ENCODE peak calls at places on chromosomes 13 and 19, in nine cellular contexts. V is Caco-2, Z is retinal pigment epithelial cell, B is OCI-LY7, K is HL-60, P is lower leg skin, E is adrenal gland, F is epithelial cell of esophagus, G is MM.1S. L is an unnamed sample.

GRCh38 chr19:35328851-35329285 is at the start of gene CD22:
- DNase-seq in E (no peak), G (no peak), P (no peak), F (no peak), V (no peak), B (peak), K (no peak), Z (no peak), L (peak)

GRCh38 chr13:29589967-29590366 is 5.5 kb downstream of the SLC7A1 start:
- DNase-seq in G (no peak), E (no peak), V (no peak), Z (no peak), F (no peak), P (no peak), K (no peak), B (no peak), L (no peak)

GRCh38 chr13:113881614-113882265 is 17.9 kb upstream of the GAS6 start:
- DNase-seq in F (peak), Z (no peak), K (no peak), B (no peak), P (peak), E (no peak), V (no peak), G (peak), L (no peak)

GRCh38 chr13:107185889-107186288 is 618.0 kb upstream of the ARGLU1 start:
- DNase-seq in G (no peak), B (no peak), Z (no peak), V (no peak), P (no peak), F (no peak), E (no peak), K (no peak), L (no peak)

GRCh38 chr19:5058456-5059190 is 89.7 kb downstream of the KDM4B start:
- DNase-seq in B (no peak), K (no peak), E (no peak), V (no peak), P (no peak), G (no peak), F (peak), Z (no peak), L (no peak)

GRCh38 chr19:4575978-4576933 is 16.8 kb upstream of the SEMA6B start:
- DNase-seq in P (peak), G (peak), E (peak), V (peak), B (peak), F (peak), K (no peak), Z (no peak), L (peak)

GRCh38 chr19:17264641-17264979 is at the start of gene USHBP1:
- DNase-seq in K (no peak), G (no peak), E (no peak), Z (no peak), F (no peak), V (no peak), B (peak), P (no peak), L (no peak)

GRCh38 chr13:50549221-50549942 is 294.1 kb downstream of the DLEU7 start:
- DNase-seq in G (no peak), K (no peak), P (no peak), V (no peak), Z (no peak), B (no peak), E (no peak), F (no peak), L (no peak)

GRCh38 chr19:13849277-13849676 is 27.7 kb upstream of the NANOS3 start:
- DNase-seq in Z (no peak), K (no peak), B (no peak), P (no peak), G (no peak), F (no peak), V (no peak), E (no peak), L (no peak)

GRCh38 chr13:104206450-104207044 is 1140.3 kb upstream of the SLC10A2 start:
- DNase-seq in G (no peak), P (no peak), K (no peak), Z (no peak), B (no peak), F (no peak), V (no peak), E (no peak), L (no peak)

GRCh38 chr13:90640976-90641375 is 706.5 kb upstream of the MIR17HG start:
- DNase-seq in B (no peak), E (no peak), V (no peak), Z (no peak), K (no peak), P (no peak), G (no peak), F (peak), L (no peak)

GRCh38 chr19:13920940-13921744 is 15.1 kb downstream of the CC2D1A start:
- DNase-seq in K (peak), Z (no peak), V (peak), G (peak), E (peak), B (peak), P (no peak), F (peak), L (peak)

GRCh38 chr13:94886191-94886590 is 173.8 kb upstream of the SOX21 start:
- DNase-seq in F (no peak), E (no peak), G (no peak), V (no peak), Z (peak), B (no peak), K (no peak), P (no peak), L (no peak)

GRCh38 chr13:113110048-113110851 is 4.7 kb downstream of the F7 start:
- DNase-seq in G (no peak), Z (no peak), K (no peak), P (no peak), V (peak), B (no peak), E (no peak), F (no peak), L (no peak)

GRCh38 chr13:42899266-42899665 is 92.8 kb downstream of the EPSTI1 start:
- DNase-seq in P (no peak), B (no peak), G (no peak), E (no peak), F (no peak), Z (no peak), K (no peak), V (no peak), L (peak)

GRCh38 chr13:84118845-84119409 is 236.7 kb upstream of the SLITRK1 start:
- DNase-seq in E (no peak), F (no peak), V (no peak), G (no peak), B (no peak), K (no peak), P (no peak), Z (no peak), L (no peak)

GRCh38 chr13:105213512-105213911 is 1322.0 kb downstream of the EFNB2 start:
- DNase-seq in B (no peak), Z (no peak), P (no peak), E (no peak), G (no peak), K (no peak), F (peak), V (no peak), L (peak)

GRCh38 chr13:101307181-101307701 is 109.1 kb downstream of the NALCN start:
- DNase-seq in F (no peak), Z (peak), B (no peak), V (no peak), E (no peak), G (no peak), P (no peak), K (no peak), L (no peak)

GRCh38 chr13:33403807-33404362 is 118.3 kb upstream of the STARD13 start:
- DNase-seq in G (no peak), E (no peak), B (no peak), F (no peak), P (no peak), V (no peak), Z (no peak), K (no peak), L (no peak)

GRCh38 chr19:2167896-2168618 is 4.3 kb downstream of the DOT1L start:
- DNase-seq in F (peak), K (peak), B (peak), G (no peak), V (no peak), E (peak), P (peak), Z (no peak), L (peak)

GRCh38 chr13:101515504-101515903 is 63.0 kb downstream of the ITGBL1 start:
- DNase-seq in P (no peak), V (no peak), Z (no peak), B (no peak), G (peak), K (no peak), E (no peak), F (no peak), L (no peak)

GRCh38 chr13:107585466-107585865 is 629.9 kb downstream of the LIG4 start:
- DNase-seq in E (no peak), F (no peak), V (no peak), K (no peak), G (no peak), B (no peak), Z (no peak), P (no peak), L (no peak)

GRCh38 chr13:98172570-98173405 is 4.3 kb downstream of the RNF113B start:
- DNase-seq in K (no peak), E (no peak), P (no peak), V (no peak), F (no peak), B (no peak), Z (no peak), G (no peak), L (no peak)

GRCh38 chr19:36215276-36216171 is 618 bp downstream of the ZNF146 start:
- DNase-seq in B (peak), P (no peak), F (peak), Z (peak), E (no peak), V (no peak), K (no peak), G (no peak), L (peak)

GRCh38 chr13:99657848-99658265 is 156.6 kb downstream of the TM9SF2 start:
- DNase-seq in G (no peak), P (no peak), Z (no peak), K (no peak), F (no peak), E (no peak), B (no peak), V (no peak), L (no peak)

DNA sequence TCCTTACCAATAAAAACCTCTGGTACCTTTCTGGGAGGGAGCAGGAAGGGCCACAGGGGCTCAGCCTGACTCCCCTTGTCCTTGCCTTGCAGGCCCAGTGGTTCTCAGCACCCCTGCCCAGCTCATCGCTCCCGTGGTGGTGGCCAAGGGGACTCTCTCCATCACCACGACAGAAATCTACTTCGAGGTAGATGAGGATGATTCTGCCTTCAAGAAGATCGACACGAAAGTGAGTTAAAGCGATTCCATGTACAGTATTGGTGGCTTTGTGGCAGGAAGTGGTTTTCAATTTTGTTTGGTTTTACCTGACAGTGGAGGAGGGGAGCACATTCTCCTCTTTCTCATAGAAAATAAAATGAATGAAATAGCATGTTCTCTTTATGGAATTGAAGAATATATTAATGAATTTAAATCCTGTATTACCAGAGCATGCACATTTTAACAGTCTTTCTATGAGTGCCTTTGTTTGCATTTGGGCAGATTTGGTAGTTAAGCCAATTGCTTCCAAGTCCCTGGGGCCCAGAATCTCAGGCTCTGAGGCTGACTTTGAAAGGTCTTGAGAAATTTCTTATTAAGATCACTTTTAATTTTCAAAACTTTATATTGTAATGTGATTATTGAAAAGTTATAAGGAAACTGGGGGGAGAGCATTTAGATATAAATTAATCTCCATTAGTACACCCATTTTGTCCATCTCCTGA is 4.0 kb downstream of the MAB21L1 start:
- DNase-seq in P (no peak), K (no peak), Z (no peak), V (no peak), E (no peak), G (peak), F (no peak), B (no peak), L (no peak)
- H3K4me3 ChIP-seq in P (no peak), K (no peak), Z (peak), V (no peak), E (no peak), G (no peak), F (no peak), B (no peak), L (no peak)

GRCh38 chr19:18594824-18595373 is 6.3 kb downstream of the REX1BD start:
- DNase-seq in K (no peak), G (no peak), Z (no peak), F (no peak), E (no peak), B (no peak), P (no peak), V (no peak), L (no peak)
- H3K4me3 ChIP-seq in K (peak), G (peak), Z (peak), F (peak), E (no peak), B (peak), P (no peak), V (peak), L (peak)

DNA sequence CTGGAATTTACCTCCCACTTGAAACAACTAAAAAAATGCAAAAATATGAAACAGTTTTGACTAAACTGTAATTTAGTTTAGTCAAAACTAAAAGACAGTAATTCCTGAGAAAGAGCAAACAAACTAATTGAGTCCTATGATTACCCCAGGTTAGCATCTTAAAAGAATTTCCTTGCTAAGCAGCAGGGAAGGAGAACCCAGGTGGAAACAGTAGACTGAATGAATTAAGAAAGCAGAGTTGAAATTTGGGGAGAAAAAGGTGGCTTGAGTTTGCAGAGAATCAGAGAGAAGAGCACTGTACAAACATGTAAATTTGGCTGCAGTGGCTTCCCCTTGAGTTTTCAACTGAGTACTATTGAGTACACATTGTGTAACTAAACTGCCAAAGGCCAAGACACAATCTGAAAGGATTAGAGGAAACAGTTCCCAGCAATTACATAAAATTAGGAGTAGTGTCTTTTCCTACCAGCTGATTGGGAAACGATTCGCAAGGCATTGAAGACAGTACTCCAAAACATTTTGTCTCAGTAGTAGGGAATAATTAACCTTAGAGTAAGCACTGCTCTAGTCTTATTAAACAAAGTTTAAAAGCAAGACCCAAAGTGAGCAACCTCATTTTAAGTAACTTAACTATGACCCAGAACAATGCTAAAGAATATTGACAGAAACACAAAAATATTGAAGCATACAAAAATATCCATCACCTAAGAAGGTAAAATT is 820.5 kb downstream of the DACH1 start:
- DNase-seq in E (no peak), Z (no peak), P (no peak), V (no peak), G (no peak), K (no peak), F (no peak), B (no peak), L (no peak)
- H3K4me3 ChIP-seq in E (no peak), Z (no peak), P (no peak), V (no peak), G (no peak), K (no peak), F (no peak), B (no peak), L (no peak)

GRCh38 chr19:10321874-10322835 is 6.3 kb upstream of the FDX2 start:
- DNase-seq in Z (no peak), P (no peak), B (no peak), F (no peak), K (no peak), G (no peak), E (no peak), V (no peak), L (no peak)
- H3K4me3 ChIP-seq in Z (no peak), P (no peak), B (no peak), F (no peak), K (no peak), G (no peak), E (no peak), V (no peak), L (no peak)

GRCh38 chr19:38266070-38266469 is 1.7 kb downstream of the SPINT2 start:
- DNase-seq in F (peak), V (no peak), Z (no peak), P (no peak), E (no peak), B (no peak), K (no peak), G (no peak), L (no peak)

GRCh38 chr19:38262585-38263268 is 1.6 kb upstream of the SPINT2 start:
- DNase-seq in P (no peak), K (no peak), V (peak), F (no peak), Z (no peak), B (no peak), G (no peak), E (no peak), L (no peak)

GRCh38 chr19:38263696-38264485 is 482 bp upstream of the SPINT2 start:
- DNase-seq in K (peak), B (peak), E (peak), F (peak), G (peak), Z (peak), V (peak), P (peak), L (peak)

GRCh38 chr19:38265213-38265861 is 964 bp downstream of the SPINT2 start:
- DNase-seq in P (no peak), K (no peak), G (no peak), F (peak), V (peak), Z (peak), E (no peak), B (peak), L (no peak)

DNA sequence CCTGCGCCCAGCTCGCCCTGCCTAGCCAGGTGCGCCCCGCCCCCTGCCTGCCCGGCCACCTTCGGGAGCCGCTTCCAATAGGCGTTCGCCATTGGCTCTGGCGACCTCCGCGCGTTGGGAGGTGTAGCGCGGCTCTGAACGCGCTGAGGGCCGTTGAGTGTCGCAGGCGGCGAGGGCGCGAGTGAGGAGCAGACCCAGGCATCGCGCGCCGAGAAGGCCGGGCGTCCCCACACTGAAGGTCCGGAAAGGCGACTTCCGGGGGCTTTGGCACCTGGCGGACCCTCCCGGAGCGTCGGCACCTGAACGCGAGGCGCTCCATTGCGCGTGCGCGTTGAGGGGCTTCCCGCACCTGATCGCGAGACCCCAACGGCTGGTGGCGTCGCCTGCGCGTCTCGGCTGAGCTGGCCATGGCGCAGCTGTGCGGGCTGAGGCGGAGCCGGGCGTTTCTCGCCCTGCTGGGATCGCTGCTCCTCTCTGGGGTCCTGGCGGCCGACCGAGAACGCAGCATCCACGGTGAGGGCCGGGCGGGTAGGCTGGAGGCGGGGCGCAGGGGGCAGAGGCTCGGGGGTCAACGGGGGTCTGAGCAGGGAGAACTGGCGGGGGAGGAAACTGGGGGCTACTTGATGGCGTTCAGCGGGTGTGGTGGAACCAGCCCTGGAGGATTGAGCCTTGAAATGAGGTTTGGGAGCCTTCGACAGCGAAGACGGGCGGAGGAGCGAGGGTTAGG is at the start of gene SPINT2:
- DNase-seq in K (peak), G (peak), E (no peak), Z (no peak), B (peak), V (no peak), P (no peak), F (no peak), L (no peak)
- H3K4me3 ChIP-seq in K (peak), G (peak), E (no peak), Z (peak), B (peak), V (peak), P (peak), F (peak), L (peak)

DNA sequence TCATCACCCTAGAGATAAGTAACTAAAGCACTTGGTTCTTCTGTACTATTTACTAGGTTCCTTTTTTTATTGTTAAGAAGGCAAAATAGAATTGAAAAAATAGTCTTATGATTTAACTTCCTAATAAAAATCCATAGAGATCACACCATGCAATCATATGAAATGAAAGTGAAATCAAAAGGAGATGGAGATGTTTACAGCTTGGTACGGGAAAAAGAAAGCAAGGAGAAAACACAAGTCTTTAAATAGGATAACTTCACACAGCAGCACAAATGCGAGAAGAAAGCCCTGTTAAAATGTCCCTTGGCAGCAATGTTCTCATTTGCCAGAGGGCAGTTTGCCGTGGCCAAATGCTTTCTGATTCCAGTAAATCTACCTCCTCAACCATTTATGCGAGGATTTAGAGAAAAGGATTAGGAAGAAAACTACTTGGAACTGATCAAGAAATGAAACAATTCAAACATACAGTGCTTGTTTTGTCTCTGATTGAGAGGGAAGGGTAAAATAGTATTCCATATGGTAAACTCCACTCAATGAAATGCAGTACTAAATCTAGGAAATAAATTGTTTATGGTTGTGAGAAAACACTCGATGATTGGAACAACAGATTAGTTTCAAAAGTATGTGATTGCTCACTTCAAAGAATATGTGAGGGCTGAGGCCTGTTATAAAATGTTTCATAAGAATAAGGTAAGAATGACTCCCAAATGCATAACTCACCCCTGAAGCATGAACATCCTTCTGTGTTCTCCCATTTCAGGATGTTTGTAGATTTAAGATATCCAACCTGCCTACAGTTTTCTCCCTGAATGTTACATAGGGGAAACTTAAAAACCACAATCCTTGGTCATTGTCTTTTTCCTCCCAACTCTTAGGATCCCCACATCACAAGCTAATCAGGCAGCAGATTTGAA is 487.8 kb downstream of the DACH1 start:
- DNase-seq in B (no peak), V (no peak), Z (peak), G (peak), K (no peak), F (peak), P (no peak), E (no peak), L (no peak)
- H3K4me3 ChIP-seq in B (no peak), V (no peak), Z (peak), G (peak), K (no peak), F (no peak), P (no peak), E (no peak), L (peak)

L was measured in GM12865.